ENCODE peak calls at places on chromosomes 11 and 22, in ten cellular contexts. One of them, this sample, is unnamed.

GRCh38 chr22:44889233-44889878 is 120.4 kb downstream of the PHF21B start:
- DNase-seq in NCI-H1417: no peak
- DNase-seq in uterus: no peak
- DNase-seq in fibroblast of the aortic adventitia: no peak
- DNase-seq in Karpas-422: no peak
- DNase-seq in astrocyte of the cerebellum: no peak
- DNase-seq in stimulated activated CD8-positive, alpha-beta memory T cell treated with anti-CD3 and anti-CD28 coated beads, Interleukin-15, amount 100 ng/mL, for 24 hours: no peak
- DNase-seq in right cardiac atrium: no peak
- DNase-seq in skeletal muscle cell: no peak
- DNase-seq in left lobe of liver: peak
- DNase-seq in this sample: no peak

GRCh38 chr11:75536786-75537629 is 11.3 kb upstream of the GDPD5 start:
- DNase-seq in astrocyte of the cerebellum: no peak
- DNase-seq in right cardiac atrium: no peak
- DNase-seq in NCI-H1417: no peak
- DNase-seq in stimulated activated CD8-positive, alpha-beta memory T cell treated with anti-CD3 and anti-CD28 coated beads, Interleukin-15, amount 100 ng/mL, for 24 hours: no peak
- DNase-seq in Karpas-422: peak
- DNase-seq in skeletal muscle cell: no peak
- DNase-seq in uterus: no peak
- DNase-seq in left lobe of liver: no peak
- DNase-seq in fibroblast of the aortic adventitia: no peak
- DNase-seq in this sample: no peak

GRCh38 chr11:5210376-5210885 is 9.9 kb upstream of the OR51V1 start:
- DNase-seq in NCI-H1417: no peak
- DNase-seq in uterus: no peak
- DNase-seq in fibroblast of the aortic adventitia: no peak
- DNase-seq in right cardiac atrium: no peak
- DNase-seq in Karpas-422: no peak
- DNase-seq in skeletal muscle cell: no peak
- DNase-seq in stimulated activated CD8-positive, alpha-beta memory T cell treated with anti-CD3 and anti-CD28 coated beads, Interleukin-15, amount 100 ng/mL, for 24 hours: no peak
- DNase-seq in left lobe of liver: no peak
- DNase-seq in astrocyte of the cerebellum: no peak
- DNase-seq in this sample: no peak

GRCh38 chr22:29302402-29302680 is 4.1 kb upstream of the GAS2L1 start:
- DNase-seq in fibroblast of the aortic adventitia: no peak
- DNase-seq in skeletal muscle cell: no peak
- DNase-seq in uterus: no peak
- DNase-seq in right cardiac atrium: no peak
- DNase-seq in left lobe of liver: peak
- DNase-seq in astrocyte of the cerebellum: no peak
- DNase-seq in stimulated activated CD8-positive, alpha-beta memory T cell treated with anti-CD3 and anti-CD28 coated beads, Interleukin-15, amount 100 ng/mL, for 24 hours: no peak
- DNase-seq in Karpas-422: no peak
- DNase-seq in NCI-H1417: no peak
- DNase-seq in this sample: no peak

GRCh38 chr22:20080776-20081654 is 974 bp downstream of the DGCR8 start:
- DNase-seq in left lobe of liver: no peak
- DNase-seq in Karpas-422: peak
- DNase-seq in astrocyte of the cerebellum: no peak
- DNase-seq in right cardiac atrium: peak
- DNase-seq in skeletal muscle cell: no peak
- DNase-seq in fibroblast of the aortic adventitia: peak
- DNase-seq in stimulated activated CD8-positive, alpha-beta memory T cell treated with anti-CD3 and anti-CD28 coated beads, Interleukin-15, amount 100 ng/mL, for 24 hours: no peak
- DNase-seq in NCI-H1417: no peak
- DNase-seq in uterus: no peak
- DNase-seq in this sample: peak

GRCh38 chr22:30429887-30430286 is 4.3 kb downstream of the MTFP1 start:
- DNase-seq in astrocyte of the cerebellum: no peak
- DNase-seq in Karpas-422: no peak
- DNase-seq in right cardiac atrium: no peak
- DNase-seq in NCI-H1417: no peak
- DNase-seq in stimulated activated CD8-positive, alpha-beta memory T cell treated with anti-CD3 and anti-CD28 coated beads, Interleukin-15, amount 100 ng/mL, for 24 hours: no peak
- DNase-seq in skeletal muscle cell: no peak
- DNase-seq in left lobe of liver: no peak
- DNase-seq in uterus: no peak
- DNase-seq in fibroblast of the aortic adventitia: no peak
- DNase-seq in this sample: no peak

GRCh38 chr11:120196857-120197253 is 14.0 kb upstream of the OAF start:
- DNase-seq in skeletal muscle cell: no peak
- DNase-seq in stimulated activated CD8-positive, alpha-beta memory T cell treated with anti-CD3 and anti-CD28 coated beads, Interleukin-15, amount 100 ng/mL, for 24 hours: no peak
- DNase-seq in astrocyte of the cerebellum: no peak
- DNase-seq in NCI-H1417: no peak
- DNase-seq in uterus: no peak
- DNase-seq in Karpas-422: no peak
- DNase-seq in fibroblast of the aortic adventitia: no peak
- DNase-seq in left lobe of liver: no peak
- DNase-seq in right cardiac atrium: no peak
- DNase-seq in this sample: no peak

GRCh38 chr22:23686416-23687024 is 4.3 kb upstream of the RGL4 start:
- DNase-seq in stimulated activated CD8-positive, alpha-beta memory T cell treated with anti-CD3 and anti-CD28 coated beads, Interleukin-15, amount 100 ng/mL, for 24 hours: no peak
- DNase-seq in astrocyte of the cerebellum: no peak
- DNase-seq in uterus: peak
- DNase-seq in fibroblast of the aortic adventitia: no peak
- DNase-seq in NCI-H1417: no peak
- DNase-seq in right cardiac atrium: no peak
- DNase-seq in left lobe of liver: peak
- DNase-seq in Karpas-422: no peak
- DNase-seq in skeletal muscle cell: no peak
- DNase-seq in this sample: no peak

GRCh38 chr22:38824587-38824986 is 19.2 kb downstream of the NPTXR start:
- DNase-seq in uterus: no peak
- DNase-seq in stimulated activated CD8-positive, alpha-beta memory T cell treated with anti-CD3 and anti-CD28 coated beads, Interleukin-15, amount 100 ng/mL, for 24 hours: no peak
- DNase-seq in Karpas-422: peak
- DNase-seq in left lobe of liver: no peak
- DNase-seq in NCI-H1417: no peak
- DNase-seq in fibroblast of the aortic adventitia: peak
- DNase-seq in astrocyte of the cerebellum: peak
- DNase-seq in right cardiac atrium: peak
- DNase-seq in skeletal muscle cell: peak
- DNase-seq in this sample: peak

GRCh38 chr11:47918370-47918690 is 62.0 kb upstream of the PTPRJ start:
- DNase-seq in fibroblast of the aortic adventitia: no peak
- DNase-seq in left lobe of liver: no peak
- DNase-seq in stimulated activated CD8-positive, alpha-beta memory T cell treated with anti-CD3 and anti-CD28 coated beads, Interleukin-15, amount 100 ng/mL, for 24 hours: no peak
- DNase-seq in Karpas-422: no peak
- DNase-seq in NCI-H1417: no peak
- DNase-seq in right cardiac atrium: no peak
- DNase-seq in astrocyte of the cerebellum: no peak
- DNase-seq in skeletal muscle cell: no peak
- DNase-seq in uterus: no peak
- DNase-seq in this sample: no peak

GRCh38 chr11:19882356-19882755 is 169.7 kb downstream of the NAV2 start:
- DNase-seq in NCI-H1417: no peak
- DNase-seq in stimulated activated CD8-positive, alpha-beta memory T cell treated with anti-CD3 and anti-CD28 coated beads, Interleukin-15, amount 100 ng/mL, for 24 hours: no peak
- DNase-seq in skeletal muscle cell: no peak
- DNase-seq in right cardiac atrium: no peak
- DNase-seq in Karpas-422: no peak
- DNase-seq in left lobe of liver: no peak
- DNase-seq in uterus: no peak
- DNase-seq in fibroblast of the aortic adventitia: no peak
- DNase-seq in astrocyte of the cerebellum: no peak
- DNase-seq in this sample: no peak

GRCh38 chr11:1300569-1301187 is 8.8 kb downstream of the TOLLIP start:
- DNase-seq in left lobe of liver: peak
- DNase-seq in NCI-H1417: no peak
- DNase-seq in skeletal muscle cell: no peak
- DNase-seq in right cardiac atrium: no peak
- DNase-seq in uterus: peak
- DNase-seq in fibroblast of the aortic adventitia: no peak
- DNase-seq in astrocyte of the cerebellum: no peak
- DNase-seq in Karpas-422: no peak
- DNase-seq in stimulated activated CD8-positive, alpha-beta memory T cell treated with anti-CD3 and anti-CD28 coated beads, Interleukin-15, amount 100 ng/mL, for 24 hours: no peak
- DNase-seq in this sample: no peak

GRCh38 chr11:66291706-66292542 is at the start of gene TMEM151A:
- DNase-seq in Karpas-422: no peak
- DNase-seq in uterus: no peak
- DNase-seq in right cardiac atrium: no peak
- DNase-seq in fibroblast of the aortic adventitia: no peak
- DNase-seq in astrocyte of the cerebellum: no peak
- DNase-seq in stimulated activated CD8-positive, alpha-beta memory T cell treated with anti-CD3 and anti-CD28 coated beads, Interleukin-15, amount 100 ng/mL, for 24 hours: no peak
- DNase-seq in NCI-H1417: peak
- DNase-seq in skeletal muscle cell: no peak
- DNase-seq in left lobe of liver: no peak
- DNase-seq in this sample: no peak

GRCh38 chr11:692824-693414 is 2.1 kb downstream of the DEAF1 start:
- DNase-seq in skeletal muscle cell: no peak
- DNase-seq in uterus: no peak
- DNase-seq in astrocyte of the cerebellum: no peak
- DNase-seq in NCI-H1417: peak
- DNase-seq in fibroblast of the aortic adventitia: peak
- DNase-seq in stimulated activated CD8-positive, alpha-beta memory T cell treated with anti-CD3 and anti-CD28 coated beads, Interleukin-15, amount 100 ng/mL, for 24 hours: no peak
- DNase-seq in Karpas-422: no peak
- DNase-seq in left lobe of liver: no peak
- DNase-seq in right cardiac atrium: no peak
- DNase-seq in this sample: no peak

GRCh38 chr22:45852826-45853225 is 124.1 kb downstream of the WNT7B start:
- DNase-seq in right cardiac atrium: no peak
- DNase-seq in fibroblast of the aortic adventitia: no peak
- DNase-seq in left lobe of liver: no peak
- DNase-seq in astrocyte of the cerebellum: no peak
- DNase-seq in skeletal muscle cell: no peak
- DNase-seq in stimulated activated CD8-positive, alpha-beta memory T cell treated with anti-CD3 and anti-CD28 coated beads, Interleukin-15, amount 100 ng/mL, for 24 hours: no peak
- DNase-seq in uterus: no peak
- DNase-seq in NCI-H1417: no peak
- DNase-seq in Karpas-422: no peak
- DNase-seq in this sample: no peak

GRCh38 chr11:44766112-44766971 is 39.6 kb downstream of the TSPAN18 start:
- DNase-seq in left lobe of liver: peak
- DNase-seq in fibroblast of the aortic adventitia: peak
- DNase-seq in Karpas-422: no peak
- DNase-seq in uterus: peak
- DNase-seq in right cardiac atrium: peak
- DNase-seq in NCI-H1417: no peak
- DNase-seq in stimulated activated CD8-positive, alpha-beta memory T cell treated with anti-CD3 and anti-CD28 coated beads, Interleukin-15, amount 100 ng/mL, for 24 hours: no peak
- DNase-seq in astrocyte of the cerebellum: peak
- DNase-seq in skeletal muscle cell: peak
- DNase-seq in this sample: peak

GRCh38 chr11:131195801-131196517 is 174.5 kb upstream of the NTM start:
- DNase-seq in fibroblast of the aortic adventitia: peak
- DNase-seq in uterus: peak
- DNase-seq in left lobe of liver: no peak
- DNase-seq in stimulated activated CD8-positive, alpha-beta memory T cell treated with anti-CD3 and anti-CD28 coated beads, Interleukin-15, amount 100 ng/mL, for 24 hours: no peak
- DNase-seq in Karpas-422: no peak
- DNase-seq in skeletal muscle cell: no peak
- DNase-seq in NCI-H1417: no peak
- DNase-seq in astrocyte of the cerebellum: peak
- DNase-seq in right cardiac atrium: peak
- DNase-seq in this sample: peak

GRCh38 chr11:40606800-40607199 is 852.7 kb downstream of the LRRC4C start:
- DNase-seq in stimulated activated CD8-positive, alpha-beta memory T cell treated with anti-CD3 and anti-CD28 coated beads, Interleukin-15, amount 100 ng/mL, for 24 hours: no peak
- DNase-seq in Karpas-422: no peak
- DNase-seq in skeletal muscle cell: no peak
- DNase-seq in NCI-H1417: no peak
- DNase-seq in astrocyte of the cerebellum: no peak
- DNase-seq in right cardiac atrium: no peak
- DNase-seq in left lobe of liver: no peak
- DNase-seq in fibroblast of the aortic adventitia: no peak
- DNase-seq in uterus: no peak
- DNase-seq in this sample: no peak

GRCh38 chr11:11988862-11989261 is 19.6 kb downstream of the DKK3 start:
- DNase-seq in left lobe of liver: no peak
- DNase-seq in NCI-H1417: no peak
- DNase-seq in right cardiac atrium: no peak
- DNase-seq in astrocyte of the cerebellum: no peak
- DNase-seq in fibroblast of the aortic adventitia: no peak
- DNase-seq in uterus: no peak
- DNase-seq in stimulated activated CD8-positive, alpha-beta memory T cell treated with anti-CD3 and anti-CD28 coated beads, Interleukin-15, amount 100 ng/mL, for 24 hours: no peak
- DNase-seq in skeletal muscle cell: no peak
- DNase-seq in Karpas-422: no peak
- DNase-seq in this sample: no peak

GRCh38 chr22:25848954-25849353 is 107.0 kb downstream of the MYO18B start:
- DNase-seq in fibroblast of the aortic adventitia: no peak
- DNase-seq in stimulated activated CD8-positive, alpha-beta memory T cell treated with anti-CD3 and anti-CD28 coated beads, Interleukin-15, amount 100 ng/mL, for 24 hours: no peak
- DNase-seq in astrocyte of the cerebellum: no peak
- DNase-seq in uterus: no peak
- DNase-seq in skeletal muscle cell: no peak
- DNase-seq in right cardiac atrium: no peak
- DNase-seq in NCI-H1417: no peak
- DNase-seq in Karpas-422: no peak
- DNase-seq in left lobe of liver: no peak
- DNase-seq in this sample: no peak

GRCh38 chr11:41309716-41310115 is 149.7 kb downstream of the LRRC4C start:
- DNase-seq in stimulated activated CD8-positive, alpha-beta memory T cell treated with anti-CD3 and anti-CD28 coated beads, Interleukin-15, amount 100 ng/mL, for 24 hours: no peak
- DNase-seq in Karpas-422: no peak
- DNase-seq in NCI-H1417: no peak
- DNase-seq in astrocyte of the cerebellum: no peak
- DNase-seq in left lobe of liver: no peak
- DNase-seq in right cardiac atrium: no peak
- DNase-seq in uterus: no peak
- DNase-seq in skeletal muscle cell: no peak
- DNase-seq in fibroblast of the aortic adventitia: no peak
- DNase-seq in this sample: no peak

GRCh38 chr11:58625086-58625485 is 2.6 kb downstream of the CNTF start:
- DNase-seq in skeletal muscle cell: no peak
- DNase-seq in uterus: no peak
- DNase-seq in stimulated activated CD8-positive, alpha-beta memory T cell treated with anti-CD3 and anti-CD28 coated beads, Interleukin-15, amount 100 ng/mL, for 24 hours: no peak
- DNase-seq in NCI-H1417: no peak
- DNase-seq in astrocyte of the cerebellum: no peak
- DNase-seq in fibroblast of the aortic adventitia: no peak
- DNase-seq in left lobe of liver: no peak
- DNase-seq in Karpas-422: no peak
- DNase-seq in right cardiac atrium: no peak
- DNase-seq in this sample: no peak

GRCh38 chr22:50175191-50175461 is 4.6 kb downstream of the PANX2 start:
- DNase-seq in right cardiac atrium: no peak
- DNase-seq in astrocyte of the cerebellum: no peak
- DNase-seq in left lobe of liver: no peak
- DNase-seq in skeletal muscle cell: no peak
- DNase-seq in Karpas-422: peak
- DNase-seq in fibroblast of the aortic adventitia: no peak
- DNase-seq in stimulated activated CD8-positive, alpha-beta memory T cell treated with anti-CD3 and anti-CD28 coated beads, Interleukin-15, amount 100 ng/mL, for 24 hours: no peak
- DNase-seq in uterus: no peak
- DNase-seq in NCI-H1417: no peak
- DNase-seq in this sample: no peak

GRCh38 chr11:11843642-11844041 is 1.9 kb downstream of the USP47 start:
- DNase-seq in NCI-H1417: no peak
- DNase-seq in fibroblast of the aortic adventitia: no peak
- DNase-seq in left lobe of liver: no peak
- DNase-seq in skeletal muscle cell: no peak
- DNase-seq in astrocyte of the cerebellum: no peak
- DNase-seq in Karpas-422: no peak
- DNase-seq in uterus: no peak
- DNase-seq in stimulated activated CD8-positive, alpha-beta memory T cell treated with anti-CD3 and anti-CD28 coated beads, Interleukin-15, amount 100 ng/mL, for 24 hours: no peak
- DNase-seq in right cardiac atrium: no peak
- DNase-seq in this sample: no peak

GRCh38 chr11:86214710-86215109 is 29.8 kb upstream of the EED start:
- DNase-seq in stimulated activated CD8-positive, alpha-beta memory T cell treated with anti-CD3 and anti-CD28 coated beads, Interleukin-15, amount 100 ng/mL, for 24 hours: peak
- DNase-seq in uterus: no peak
- DNase-seq in astrocyte of the cerebellum: no peak
- DNase-seq in right cardiac atrium: no peak
- DNase-seq in NCI-H1417: no peak
- DNase-seq in left lobe of liver: no peak
- DNase-seq in skeletal muscle cell: no peak
- DNase-seq in Karpas-422: no peak
- DNase-seq in fibroblast of the aortic adventitia: no peak
- DNase-seq in this sample: no peak

GRCh38 chr22:18085188-18085587 is 7.4 kb downstream of the PEX26 start:
- DNase-seq in Karpas-422: no peak
- DNase-seq in stimulated activated CD8-positive, alpha-beta memory T cell treated with anti-CD3 and anti-CD28 coated beads, Interleukin-15, amount 100 ng/mL, for 24 hours: no peak
- DNase-seq in left lobe of liver: peak
- DNase-seq in skeletal muscle cell: no peak
- DNase-seq in uterus: no peak
- DNase-seq in NCI-H1417: no peak
- DNase-seq in right cardiac atrium: no peak
- DNase-seq in astrocyte of the cerebellum: no peak
- DNase-seq in fibroblast of the aortic adventitia: peak
- DNase-seq in this sample: no peak

GRCh38 chr11:112219476-112220232 is 6.6 kb upstream of the PTS start:
- DNase-seq in uterus: peak
- DNase-seq in astrocyte of the cerebellum: peak
- DNase-seq in skeletal muscle cell: no peak
- DNase-seq in right cardiac atrium: no peak
- DNase-seq in stimulated activated CD8-positive, alpha-beta memory T cell treated with anti-CD3 and anti-CD28 coated beads, Interleukin-15, amount 100 ng/mL, for 24 hours: no peak
- DNase-seq in left lobe of liver: no peak
- DNase-seq in Karpas-422: peak
- DNase-seq in NCI-H1417: peak
- DNase-seq in fibroblast of the aortic adventitia: peak
- DNase-seq in this sample: no peak

GRCh38 chr11:94519478-94520084 is 7.3 kb downstream of the C11orf97 start:
- DNase-seq in NCI-H1417: peak
- DNase-seq in fibroblast of the aortic adventitia: peak
- DNase-seq in left lobe of liver: no peak
- DNase-seq in right cardiac atrium: no peak
- DNase-seq in skeletal muscle cell: no peak
- DNase-seq in astrocyte of the cerebellum: no peak
- DNase-seq in uterus: no peak
- DNase-seq in Karpas-422: peak
- DNase-seq in stimulated activated CD8-positive, alpha-beta memory T cell treated with anti-CD3 and anti-CD28 coated beads, Interleukin-15, amount 100 ng/mL, for 24 hours: no peak
- DNase-seq in this sample: no peak